ENCODE peak calls at places on chromosomes 1 and 21, in eight cellular contexts. N is MG63; M is pancreas; I is tibial nerve; T is fibroblast of lung; K is CD8-positive, alpha-beta memory T cell; G is HCT116; S is IMR-90. V is an unnamed sample. For H3K36me3, the result is how much of the 10 kb centered on the place peaks cover.

GRCh38 chr1:234750922-234751595 is 141.1 kb upstream of the IRF2BP2 start:
- DNase-seq in G (no peak), M (no peak), I (no peak), T (no peak), N (no peak), K (no peak), S (no peak), V (no peak)

GRCh38 chr1:113283914-113284313 is 106.4 kb upstream of the MAGI3 start:
- DNase-seq in S (no peak), K (no peak), T (peak), G (no peak), M (no peak), N (no peak), I (no peak), V (no peak)

GRCh38 chr1:28516518-28516956 is 10.7 kb downstream of the RCC1 start:
- DNase-seq in M (no peak), G (no peak), S (no peak), K (no peak), I (no peak), T (no peak), N (no peak), V (no peak)

GRCh38 chr1:229253170-229253974 is 17.5 kb upstream of the RAB4A start:
- DNase-seq in N (no peak), K (peak), I (no peak), M (no peak), S (peak), G (no peak), T (peak), V (no peak)

GRCh38 chr1:227744668-227745067 is 9.4 kb downstream of the SNAP47 start:
- DNase-seq in G (no peak), K (no peak), I (no peak), S (no peak), N (no peak), T (no peak), M (no peak), V (no peak)

GRCh38 chr1:156796340-156797097 is 20.1 kb downstream of the SH2D2A start:
- DNase-seq in I (no peak), M (no peak), G (no peak), T (peak), N (no peak), K (no peak), S (no peak), V (no peak)

GRCh38 chr1:195754297-195754696 is 853.9 kb downstream of the KCNT2 start:
- DNase-seq in T (no peak), N (no peak), S (no peak), M (no peak), I (no peak), K (no peak), G (no peak), V (no peak)

GRCh38 chr21:46434322-46434958 is 24.3 kb upstream of the DIP2A start:
- DNase-seq in M (no peak), G (no peak), N (no peak), I (no peak), K (no peak), T (no peak), S (no peak), V (no peak)

GRCh38 chr1:67347688-67348472 is 40.2 kb downstream of the IL12RB2 start:
- DNase-seq in I (peak), G (peak), T (peak), K (no peak), S (peak), N (peak), M (no peak), V (peak)

GRCh38 chr1:40818264-40818961 is 34.8 kb downstream of the KCNQ4 start:
- DNase-seq in G (no peak), K (peak), M (peak), S (no peak), N (no peak), I (peak), T (peak), V (no peak)

GRCh38 chr1:87495147-87495546 is 166.5 kb downstream of the LMO4 start:
- DNase-seq in N (no peak), M (no peak), K (no peak), T (no peak), G (no peak), I (no peak), S (no peak), V (no peak)

GRCh38 chr1:15950763-15951295 is 25.1 kb downstream of the ZBTB17 start:
- DNase-seq in G (no peak), S (peak), T (peak), M (no peak), I (no peak), N (no peak), K (no peak), V (no peak)

GRCh38 chr1:229252228-229252984 is 18.5 kb upstream of the RAB4A start:
- DNase-seq in N (no peak), G (no peak), M (no peak), I (no peak), T (no peak), K (no peak), S (no peak), V (no peak)

GRCh38 chr1:152884966-152885624 is 7.0 kb downstream of the SMCP start:
- DNase-seq in M (no peak), I (no peak), T (peak), N (peak), S (no peak), K (no peak), G (no peak), V (peak)

GRCh38 chr1:169361281-169361680 is 6.3 kb downstream of the NME7 start:
- DNase-seq in K (no peak), I (no peak), N (peak), S (peak), T (peak), G (no peak), M (no peak), V (no peak)

GRCh38 chr1:205255941-205256780 is 28.4 kb downstream of the TMCC2 start:
- DNase-seq in M (peak), I (peak), G (peak), S (peak), T (peak), N (peak), K (peak), V (peak)

GRCh38 chr1:7501259-7501560 is 269.9 kb upstream of the VAMP3 start:
- DNase-seq in N (no peak), S (no peak), M (no peak), G (no peak), I (peak), K (no peak), T (no peak), V (no peak)

GRCh38 chr1:1221887-1222574 is 8.1 kb upstream of the TNFRSF4 start:
- DNase-seq in I (no peak), M (no peak), G (no peak), N (no peak), K (no peak), T (no peak), S (no peak), V (no peak)
- H3K36me3 ChIP-seq in I (under half), M (under half), G (under half), N (under half), K (under half), T (under half), S (half or more), V (half or more)

GRCh38 chr1:218348628-218349185 is 3.6 kb downstream of the TGFB2 start:
- DNase-seq in I (no peak), N (no peak), T (peak), S (no peak), K (no peak), M (no peak), G (no peak), V (no peak)
- H3K4me3 ChIP-seq in I (no peak), N (no peak), T (peak), S (peak), K (no peak), M (peak), G (no peak), V (peak)

DNA sequence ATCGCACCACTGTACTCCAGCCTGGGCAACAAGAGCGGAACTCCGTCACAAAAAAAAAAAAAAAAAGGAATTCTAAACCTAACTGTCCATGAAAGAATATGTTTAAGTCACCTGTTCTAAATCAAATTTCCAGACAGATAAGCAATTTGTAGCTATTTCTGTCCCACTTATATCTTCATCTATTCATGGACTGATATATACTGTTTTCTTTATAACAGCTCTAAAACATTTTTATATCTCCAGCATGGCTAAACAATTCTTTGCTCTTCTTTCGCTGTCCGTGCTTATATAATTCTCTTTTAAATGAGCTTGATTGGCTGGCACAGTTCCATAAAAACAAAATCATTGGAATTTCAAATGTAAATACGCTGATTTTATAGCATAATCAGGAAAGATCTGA is 30.5 kb downstream of the BRWD1 start:
- DNase-seq in K (no peak), G (no peak), S (no peak), N (no peak), I (no peak), T (no peak), M (no peak), V (no peak)
- H3K36me3 ChIP-seq in K (under half), G (under half), S (under half), N (half or more), I (under half), T (under half), M (under half), V (under half)

DNA sequence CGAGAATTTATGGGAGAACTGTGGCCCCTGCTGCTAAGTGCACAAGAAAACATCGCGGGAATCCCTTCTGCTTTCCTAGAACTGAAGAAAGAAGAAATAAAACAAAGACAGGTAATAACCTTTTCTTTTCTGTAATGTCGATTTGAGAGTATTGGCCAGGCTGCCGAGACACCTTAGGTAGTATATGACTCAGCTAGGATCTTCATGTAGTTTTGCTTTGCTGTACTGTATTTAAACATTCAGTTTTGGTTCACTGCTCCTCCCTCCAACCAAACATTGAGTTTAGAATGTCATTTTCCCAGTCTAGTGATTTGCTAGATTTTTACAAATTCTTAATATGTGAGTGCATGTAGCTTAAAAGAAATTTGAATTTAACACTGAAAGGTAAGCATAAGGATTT is 5.8 kb downstream of the SRRM1 start:
- DNase-seq in N (no peak), T (no peak), M (no peak), G (no peak), S (no peak), I (no peak), K (no peak), V (no peak)
- H3K4me3 ChIP-seq in N (no peak), T (no peak), M (no peak), G (no peak), S (no peak), I (no peak), K (no peak), V (no peak)

DNA sequence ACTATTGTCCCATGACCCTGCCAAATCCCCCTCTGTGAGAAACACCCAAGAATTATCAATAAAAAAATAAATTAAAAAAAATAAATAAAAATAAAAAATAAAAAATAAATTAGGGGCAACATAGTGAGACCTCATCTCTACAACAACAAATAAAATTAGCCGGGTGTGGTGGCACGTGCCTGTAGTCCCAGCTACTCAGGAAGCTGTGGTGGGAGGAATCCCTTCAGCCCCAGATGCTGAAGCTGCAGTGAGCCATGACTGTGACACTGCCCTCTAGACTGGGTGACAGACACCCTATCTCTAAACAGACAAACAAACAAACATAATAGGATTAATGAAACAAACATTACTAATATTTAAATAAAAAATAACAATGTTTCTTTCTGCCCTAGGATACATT is 34.3 kb downstream of the MRPL37 start:
- DNase-seq in K (no peak), S (no peak), T (no peak), I (no peak), G (no peak), M (no peak), N (no peak), V (no peak)
- H3K36me3 ChIP-seq in K (under half), S (under half), T (under half), I (under half), G (under half), M (under half), N (under half), V (under half)

GRCh38 chr1:53258216-53258615 is 19.9 kb upstream of the MAGOH start:
- DNase-seq in G (no peak), K (no peak), I (no peak), M (no peak), N (no peak), S (no peak), T (no peak), V (no peak)
- H3K4me3 ChIP-seq in G (no peak), K (no peak), I (no peak), M (no peak), N (no peak), S (no peak), T (no peak), V (no peak)

V was measured in brain microvascular endothelial cell.